ENCODE peak calls at places on chromosome 6, in seven cellular contexts. One of them, this sample, is unnamed.

GRCh38 chr6:53565886-53566285 is 21.0 kb upstream of the GCLC start:
- DNase-seq in neural crest cell: no peak
- DNase-seq in mammary epithelial cell: peak
- DNase-seq in esophagus squamous epithelium: no peak
- DNase-seq in psoas muscle: no peak
- DNase-seq in AG10803: peak
- DNase-seq in OCI-LY7: no peak
- DNase-seq in this sample: peak

GRCh38 chr6:47109281-47109680 is 67.1 kb upstream of the ADGRF1 start:
- DNase-seq in neural crest cell: no peak
- DNase-seq in mammary epithelial cell: no peak
- DNase-seq in esophagus squamous epithelium: no peak
- DNase-seq in psoas muscle: no peak
- DNase-seq in AG10803: peak
- DNase-seq in OCI-LY7: no peak
- DNase-seq in this sample: no peak

GRCh38 chr6:109441069-109441816 is 719 bp downstream of the SMPD2 start:
- DNase-seq in neural crest cell: peak
- DNase-seq in mammary epithelial cell: peak
- DNase-seq in esophagus squamous epithelium: no peak
- DNase-seq in psoas muscle: peak
- DNase-seq in AG10803: peak
- DNase-seq in OCI-LY7: peak
- DNase-seq in this sample: peak

GRCh38 chr6:36616888-36617521 is 22.8 kb downstream of the SRSF3 start:
- DNase-seq in neural crest cell: no peak
- DNase-seq in mammary epithelial cell: peak
- DNase-seq in esophagus squamous epithelium: no peak
- DNase-seq in psoas muscle: peak
- DNase-seq in AG10803: peak
- DNase-seq in OCI-LY7: no peak
- DNase-seq in this sample: peak

GRCh38 chr6:57162008-57162407 is 10.1 kb upstream of the BAG2 start:
- DNase-seq in neural crest cell: no peak
- DNase-seq in mammary epithelial cell: no peak
- DNase-seq in esophagus squamous epithelium: no peak
- DNase-seq in psoas muscle: no peak
- DNase-seq in AG10803: no peak
- DNase-seq in OCI-LY7: no peak
- DNase-seq in this sample: no peak

GRCh38 chr6:27250277-27250954 is 2.9 kb downstream of the PRSS16 start:
- DNase-seq in neural crest cell: no peak
- DNase-seq in mammary epithelial cell: no peak
- DNase-seq in esophagus squamous epithelium: no peak
- DNase-seq in psoas muscle: no peak
- DNase-seq in AG10803: no peak
- DNase-seq in OCI-LY7: peak
- DNase-seq in this sample: no peak

GRCh38 chr6:41040101-41040910 is 1.3 kb upstream of the UNC5CL start:
- DNase-seq in neural crest cell: no peak
- DNase-seq in mammary epithelial cell: peak
- DNase-seq in esophagus squamous epithelium: no peak
- DNase-seq in psoas muscle: no peak
- DNase-seq in AG10803: no peak
- DNase-seq in OCI-LY7: no peak
- DNase-seq in this sample: no peak

GRCh38 chr6:26304213-26305096 is 60.5 kb upstream of the BTN3A2 start:
- DNase-seq in neural crest cell: no peak
- DNase-seq in mammary epithelial cell: no peak
- DNase-seq in esophagus squamous epithelium: no peak
- DNase-seq in psoas muscle: peak
- DNase-seq in AG10803: peak
- DNase-seq in OCI-LY7: peak
- DNase-seq in this sample: peak

GRCh38 chr6:166259296-166259977 is 48.8 kb downstream of the PRR18 start:
- DNase-seq in neural crest cell: no peak
- DNase-seq in mammary epithelial cell: no peak
- DNase-seq in esophagus squamous epithelium: no peak
- DNase-seq in psoas muscle: no peak
- DNase-seq in AG10803: no peak
- DNase-seq in OCI-LY7: peak
- DNase-seq in this sample: peak

GRCh38 chr6:10579803-10580202 is 58.7 kb downstream of the GCNT2 start:
- DNase-seq in neural crest cell: no peak
- DNase-seq in mammary epithelial cell: no peak
- DNase-seq in esophagus squamous epithelium: no peak
- DNase-seq in psoas muscle: no peak
- DNase-seq in AG10803: no peak
- DNase-seq in OCI-LY7: no peak
- DNase-seq in this sample: no peak

GRCh38 chr6:130322673-130323268 is 43.0 kb upstream of the TMEM200A start:
- DNase-seq in neural crest cell: peak
- DNase-seq in mammary epithelial cell: peak
- DNase-seq in esophagus squamous epithelium: no peak
- DNase-seq in psoas muscle: peak
- DNase-seq in AG10803: peak
- DNase-seq in OCI-LY7: peak
- DNase-seq in this sample: peak

GRCh38 chr6:147837540-147837939 is 329.1 kb downstream of the SAMD5 start:
- DNase-seq in neural crest cell: no peak
- DNase-seq in mammary epithelial cell: no peak
- DNase-seq in esophagus squamous epithelium: no peak
- DNase-seq in psoas muscle: no peak
- DNase-seq in AG10803: no peak
- DNase-seq in OCI-LY7: no peak
- DNase-seq in this sample: no peak

GRCh38 chr6:168318090-168318489 is 1.5 kb downstream of the DACT2 start:
- DNase-seq in neural crest cell: no peak
- DNase-seq in mammary epithelial cell: no peak
- DNase-seq in esophagus squamous epithelium: no peak
- DNase-seq in psoas muscle: no peak
- DNase-seq in AG10803: no peak
- DNase-seq in OCI-LY7: no peak
- DNase-seq in this sample: no peak

GRCh38 chr6:154503576-154504501 is 6.6 kb downstream of the CNKSR3 start:
- DNase-seq in neural crest cell: no peak
- DNase-seq in mammary epithelial cell: no peak
- DNase-seq in esophagus squamous epithelium: no peak
- DNase-seq in psoas muscle: no peak
- DNase-seq in AG10803: peak
- DNase-seq in OCI-LY7: no peak
- DNase-seq in this sample: no peak

GRCh38 chr6:80541186-80541585 is 434.7 kb downstream of the BCKDHB start:
- DNase-seq in neural crest cell: no peak
- DNase-seq in mammary epithelial cell: peak
- DNase-seq in esophagus squamous epithelium: no peak
- DNase-seq in psoas muscle: no peak
- DNase-seq in AG10803: peak
- DNase-seq in OCI-LY7: no peak
- DNase-seq in this sample: no peak

GRCh38 chr6:138162104-138162946 is 586 bp downstream of the ARFGEF3 start:
- DNase-seq in neural crest cell: no peak
- DNase-seq in mammary epithelial cell: no peak
- DNase-seq in esophagus squamous epithelium: no peak
- DNase-seq in psoas muscle: no peak
- DNase-seq in AG10803: no peak
- DNase-seq in OCI-LY7: no peak
- DNase-seq in this sample: no peak

GRCh38 chr6:87155920-87156600 is 695 bp downstream of the ZNF292 start:
- DNase-seq in neural crest cell: peak
- DNase-seq in mammary epithelial cell: peak
- DNase-seq in esophagus squamous epithelium: no peak
- DNase-seq in psoas muscle: peak
- DNase-seq in AG10803: peak
- DNase-seq in OCI-LY7: peak
- DNase-seq in this sample: peak

GRCh38 chr6:159257846-159258245 is 88.6 kb downstream of the FNDC1 start:
- DNase-seq in neural crest cell: no peak
- DNase-seq in mammary epithelial cell: peak
- DNase-seq in esophagus squamous epithelium: no peak
- DNase-seq in psoas muscle: no peak
- DNase-seq in AG10803: peak
- DNase-seq in OCI-LY7: no peak
- DNase-seq in this sample: no peak

GRCh38 chr6:127554435-127555006 is 22.5 kb upstream of the C6orf58 start:
- DNase-seq in neural crest cell: no peak
- DNase-seq in mammary epithelial cell: peak
- DNase-seq in esophagus squamous epithelium: no peak
- DNase-seq in psoas muscle: no peak
- DNase-seq in AG10803: peak
- DNase-seq in OCI-LY7: peak
- DNase-seq in this sample: peak

DNA sequence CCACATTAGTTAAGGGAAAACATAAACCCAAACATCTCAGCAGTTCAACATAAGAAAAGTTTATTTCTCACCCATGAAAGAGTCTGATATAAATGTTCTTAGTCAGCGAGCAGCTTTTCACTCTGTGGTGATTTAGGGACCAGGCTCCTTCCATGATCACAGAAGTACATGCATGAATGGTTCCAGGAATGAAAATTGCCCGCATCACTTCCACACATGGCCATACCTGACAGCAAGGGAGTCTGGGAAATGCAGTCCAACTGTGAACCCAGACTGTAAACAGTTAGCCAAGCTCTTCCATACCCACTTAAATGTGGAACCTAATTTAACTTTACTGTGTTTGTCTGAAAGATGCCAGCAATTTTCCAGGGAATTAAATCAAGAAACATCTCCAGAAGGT is 353.9 kb downstream of the HACE1 start:
- DNase-seq in neural crest cell: no peak
- DNase-seq in mammary epithelial cell: no peak
- DNase-seq in esophagus squamous epithelium: no peak
- DNase-seq in psoas muscle: no peak
- DNase-seq in AG10803: no peak
- DNase-seq in OCI-LY7: no peak
- DNase-seq in this sample: no peak
- TF ChIP-seq CTCF in neural crest cell: no peak
- TF ChIP-seq CTCF in mammary epithelial cell: no peak
- TF ChIP-seq CTCF in esophagus squamous epithelium: no peak
- TF ChIP-seq CTCF in psoas muscle: no peak
- TF ChIP-seq CTCF in AG10803: no peak
- TF ChIP-seq CTCF in OCI-LY7: no peak
- TF ChIP-seq CTCF in this sample: no peak

GRCh38 chr6:156953478-156954146 is 176.4 kb downstream of the ARID1B start:
- DNase-seq in neural crest cell: peak
- DNase-seq in mammary epithelial cell: peak
- DNase-seq in esophagus squamous epithelium: no peak
- DNase-seq in psoas muscle: no peak
- DNase-seq in AG10803: peak
- DNase-seq in OCI-LY7: peak
- DNase-seq in this sample: no peak
- TF ChIP-seq CTCF in neural crest cell: peak
- TF ChIP-seq CTCF in mammary epithelial cell: peak
- TF ChIP-seq CTCF in esophagus squamous epithelium: peak
- TF ChIP-seq CTCF in psoas muscle: no peak
- TF ChIP-seq CTCF in AG10803: peak
- TF ChIP-seq CTCF in OCI-LY7: no peak
- TF ChIP-seq CTCF in this sample: no peak

DNA sequence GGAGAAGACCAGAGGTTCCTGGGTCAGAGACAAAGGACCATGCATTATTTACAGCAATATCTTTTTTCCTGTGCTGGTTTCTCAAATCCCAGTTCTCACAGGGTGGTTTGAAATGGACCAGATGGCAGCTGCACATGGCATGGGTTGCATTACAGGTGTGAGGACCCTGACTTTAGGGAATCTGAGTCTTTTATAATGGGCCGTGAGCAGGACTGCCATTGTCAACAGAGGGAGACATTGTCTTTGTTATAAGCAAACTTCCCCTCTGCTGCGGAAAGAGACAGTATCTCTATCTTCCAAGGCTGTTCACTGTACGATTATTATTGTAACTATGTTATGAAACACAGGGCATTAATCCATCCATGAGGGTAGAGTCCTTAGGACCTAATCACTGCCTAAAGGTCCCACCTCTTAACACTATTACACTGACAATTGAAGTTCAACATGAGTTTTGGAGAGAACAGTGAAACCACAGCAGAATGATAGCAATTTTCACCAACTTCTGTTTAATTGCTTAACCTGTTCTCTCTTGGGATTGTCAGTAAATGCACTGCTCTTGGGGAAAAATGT is 156.1 kb upstream of the AGPAT4 start:
- DNase-seq in neural crest cell: no peak
- DNase-seq in mammary epithelial cell: no peak
- DNase-seq in esophagus squamous epithelium: no peak
- DNase-seq in psoas muscle: no peak
- DNase-seq in AG10803: peak
- DNase-seq in OCI-LY7: no peak
- DNase-seq in this sample: no peak
- TF ChIP-seq CTCF in neural crest cell: no peak
- TF ChIP-seq CTCF in mammary epithelial cell: peak
- TF ChIP-seq CTCF in esophagus squamous epithelium: no peak
- TF ChIP-seq CTCF in psoas muscle: peak
- TF ChIP-seq CTCF in AG10803: peak
- TF ChIP-seq CTCF in OCI-LY7: peak
- TF ChIP-seq CTCF in this sample: peak

GRCh38 chr6:95867205-95867604 is 148.6 kb upstream of the FUT9 start:
- DNase-seq in neural crest cell: no peak
- DNase-seq in mammary epithelial cell: no peak
- DNase-seq in esophagus squamous epithelium: no peak
- DNase-seq in psoas muscle: no peak
- DNase-seq in AG10803: no peak
- DNase-seq in OCI-LY7: no peak
- DNase-seq in this sample: no peak

GRCh38 chr6:95865857-95866256 is 149.9 kb upstream of the FUT9 start:
- DNase-seq in neural crest cell: no peak
- DNase-seq in mammary epithelial cell: no peak
- DNase-seq in esophagus squamous epithelium: no peak
- DNase-seq in psoas muscle: no peak
- DNase-seq in AG10803: no peak
- DNase-seq in OCI-LY7: no peak
- DNase-seq in this sample: no peak

DNA sequence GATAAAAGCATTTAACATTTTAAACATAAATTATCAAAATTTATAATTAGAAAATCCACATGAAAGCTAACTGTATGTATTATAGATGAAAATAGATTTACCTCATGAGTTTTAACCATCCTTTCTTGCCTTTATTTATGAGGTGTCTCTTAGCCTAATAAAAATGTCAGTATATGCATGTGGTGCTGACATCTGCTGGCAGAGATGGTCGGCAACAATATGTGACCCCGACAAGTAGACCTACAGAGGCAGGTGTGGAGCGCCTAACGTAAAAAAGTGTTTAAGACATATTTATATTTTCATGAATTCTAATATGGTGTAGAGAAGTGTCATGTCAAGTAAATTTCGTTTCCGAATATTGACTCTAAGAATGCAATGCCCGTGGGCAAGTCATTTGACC is 149.0 kb upstream of the FUT9 start:
- DNase-seq in neural crest cell: no peak
- DNase-seq in mammary epithelial cell: no peak
- DNase-seq in esophagus squamous epithelium: no peak
- DNase-seq in psoas muscle: no peak
- DNase-seq in AG10803: no peak
- DNase-seq in OCI-LY7: peak
- DNase-seq in this sample: peak
- TF ChIP-seq CTCF in neural crest cell: peak
- TF ChIP-seq CTCF in mammary epithelial cell: peak
- TF ChIP-seq CTCF in esophagus squamous epithelium: no peak
- TF ChIP-seq CTCF in psoas muscle: no peak
- TF ChIP-seq CTCF in AG10803: no peak
- TF ChIP-seq CTCF in OCI-LY7: peak
- TF ChIP-seq CTCF in this sample: peak

This sample was measured in GM12865.